ENCODE peak calls at places on chromosomes 16 and 17, in seven cellular contexts. One of them, this sample, is unnamed.

GRCh38 chr17:61757168-61757567 is 106.2 kb downstream of the BRIP1 start:
- DNase-seq in epithelial cell of esophagus: no peak
- DNase-seq in retinal pigment epithelial cell: no peak
- DNase-seq in stimulated activated CD4-positive, alpha-beta T cell treated with anti-CD3 and anti-CD28 coated beads, Interleukin-2, amount 100 ng/mL, for 48 hours: no peak
- DNase-seq in astrocyte: no peak
- DNase-seq in naive thymus-derived CD8-positive, alpha-beta T cell: no peak
- DNase-seq in ELR: no peak
- DNase-seq in this sample: no peak

GRCh38 chr17:63496663-63497400 is 20.0 kb downstream of the ACE start:
- DNase-seq in epithelial cell of esophagus: no peak
- DNase-seq in retinal pigment epithelial cell: no peak
- DNase-seq in stimulated activated CD4-positive, alpha-beta T cell treated with anti-CD3 and anti-CD28 coated beads, Interleukin-2, amount 100 ng/mL, for 48 hours: no peak
- DNase-seq in astrocyte: no peak
- DNase-seq in naive thymus-derived CD8-positive, alpha-beta T cell: no peak
- DNase-seq in ELR: no peak
- DNase-seq in this sample: no peak

GRCh38 chr17:28347261-28347891 is 10.0 kb downstream of the POLDIP2 start:
- DNase-seq in epithelial cell of esophagus: peak
- DNase-seq in retinal pigment epithelial cell: peak
- DNase-seq in stimulated activated CD4-positive, alpha-beta T cell treated with anti-CD3 and anti-CD28 coated beads, Interleukin-2, amount 100 ng/mL, for 48 hours: no peak
- DNase-seq in astrocyte: peak
- DNase-seq in naive thymus-derived CD8-positive, alpha-beta T cell: no peak
- DNase-seq in ELR: peak
- DNase-seq in this sample: peak

GRCh38 chr17:7238418-7239090 is 703 bp downstream of the PHF23 start:
- DNase-seq in epithelial cell of esophagus: peak
- DNase-seq in retinal pigment epithelial cell: no peak
- DNase-seq in stimulated activated CD4-positive, alpha-beta T cell treated with anti-CD3 and anti-CD28 coated beads, Interleukin-2, amount 100 ng/mL, for 48 hours: no peak
- DNase-seq in astrocyte: no peak
- DNase-seq in naive thymus-derived CD8-positive, alpha-beta T cell: no peak
- DNase-seq in ELR: peak
- DNase-seq in this sample: peak

GRCh38 chr17:65990593-65990992 is 201.3 kb downstream of the CEP112 start:
- DNase-seq in epithelial cell of esophagus: no peak
- DNase-seq in retinal pigment epithelial cell: no peak
- DNase-seq in stimulated activated CD4-positive, alpha-beta T cell treated with anti-CD3 and anti-CD28 coated beads, Interleukin-2, amount 100 ng/mL, for 48 hours: no peak
- DNase-seq in astrocyte: no peak
- DNase-seq in naive thymus-derived CD8-positive, alpha-beta T cell: no peak
- DNase-seq in ELR: no peak
- DNase-seq in this sample: no peak

GRCh38 chr16:86611517-86611840 is 33.1 kb downstream of the FOXL1 start:
- DNase-seq in epithelial cell of esophagus: no peak
- DNase-seq in retinal pigment epithelial cell: no peak
- DNase-seq in stimulated activated CD4-positive, alpha-beta T cell treated with anti-CD3 and anti-CD28 coated beads, Interleukin-2, amount 100 ng/mL, for 48 hours: no peak
- DNase-seq in astrocyte: no peak
- DNase-seq in naive thymus-derived CD8-positive, alpha-beta T cell: no peak
- DNase-seq in ELR: no peak
- DNase-seq in this sample: no peak

GRCh38 chr16:10581507-10581906 is 1.1 kb upstream of the EMP2 start:
- DNase-seq in epithelial cell of esophagus: no peak
- DNase-seq in retinal pigment epithelial cell: no peak
- DNase-seq in stimulated activated CD4-positive, alpha-beta T cell treated with anti-CD3 and anti-CD28 coated beads, Interleukin-2, amount 100 ng/mL, for 48 hours: no peak
- DNase-seq in astrocyte: no peak
- DNase-seq in naive thymus-derived CD8-positive, alpha-beta T cell: no peak
- DNase-seq in ELR: no peak
- DNase-seq in this sample: no peak

GRCh38 chr17:66383353-66383752 is 80.9 kb downstream of the PRKCA start:
- DNase-seq in epithelial cell of esophagus: no peak
- DNase-seq in retinal pigment epithelial cell: no peak
- DNase-seq in stimulated activated CD4-positive, alpha-beta T cell treated with anti-CD3 and anti-CD28 coated beads, Interleukin-2, amount 100 ng/mL, for 48 hours: no peak
- DNase-seq in astrocyte: peak
- DNase-seq in naive thymus-derived CD8-positive, alpha-beta T cell: no peak
- DNase-seq in ELR: peak
- DNase-seq in this sample: no peak

GRCh38 chr16:2151188-2152091 is 3.0 kb downstream of the RAB26 start:
- DNase-seq in epithelial cell of esophagus: peak
- DNase-seq in retinal pigment epithelial cell: no peak
- DNase-seq in stimulated activated CD4-positive, alpha-beta T cell treated with anti-CD3 and anti-CD28 coated beads, Interleukin-2, amount 100 ng/mL, for 48 hours: peak
- DNase-seq in astrocyte: no peak
- DNase-seq in naive thymus-derived CD8-positive, alpha-beta T cell: no peak
- DNase-seq in ELR: peak
- DNase-seq in this sample: no peak

GRCh38 chr16:3889059-3889458 is 8.5 kb upstream of the CREBBP start:
- DNase-seq in epithelial cell of esophagus: no peak
- DNase-seq in retinal pigment epithelial cell: no peak
- DNase-seq in stimulated activated CD4-positive, alpha-beta T cell treated with anti-CD3 and anti-CD28 coated beads, Interleukin-2, amount 100 ng/mL, for 48 hours: no peak
- DNase-seq in astrocyte: no peak
- DNase-seq in naive thymus-derived CD8-positive, alpha-beta T cell: no peak
- DNase-seq in ELR: no peak
- DNase-seq in this sample: no peak

GRCh38 chr16:83305092-83305491 is 502.7 kb upstream of the HSBP1 start:
- DNase-seq in epithelial cell of esophagus: peak
- DNase-seq in retinal pigment epithelial cell: no peak
- DNase-seq in stimulated activated CD4-positive, alpha-beta T cell treated with anti-CD3 and anti-CD28 coated beads, Interleukin-2, amount 100 ng/mL, for 48 hours: no peak
- DNase-seq in astrocyte: peak
- DNase-seq in naive thymus-derived CD8-positive, alpha-beta T cell: no peak
- DNase-seq in ELR: peak
- DNase-seq in this sample: peak

GRCh38 chr16:58843675-58844074 is 109.6 kb upstream of the GOT2 start:
- DNase-seq in epithelial cell of esophagus: peak
- DNase-seq in retinal pigment epithelial cell: no peak
- DNase-seq in stimulated activated CD4-positive, alpha-beta T cell treated with anti-CD3 and anti-CD28 coated beads, Interleukin-2, amount 100 ng/mL, for 48 hours: no peak
- DNase-seq in astrocyte: peak
- DNase-seq in naive thymus-derived CD8-positive, alpha-beta T cell: no peak
- DNase-seq in ELR: peak
- DNase-seq in this sample: peak

GRCh38 chr16:81201267-81201666 is 37.2 kb upstream of the BCO1 start:
- DNase-seq in epithelial cell of esophagus: no peak
- DNase-seq in retinal pigment epithelial cell: no peak
- DNase-seq in stimulated activated CD4-positive, alpha-beta T cell treated with anti-CD3 and anti-CD28 coated beads, Interleukin-2, amount 100 ng/mL, for 48 hours: no peak
- DNase-seq in astrocyte: no peak
- DNase-seq in naive thymus-derived CD8-positive, alpha-beta T cell: no peak
- DNase-seq in ELR: peak
- DNase-seq in this sample: no peak

GRCh38 chr17:17570207-17570797 is 21.2 kb downstream of the PEMT start:
- DNase-seq in epithelial cell of esophagus: no peak
- DNase-seq in retinal pigment epithelial cell: no peak
- DNase-seq in stimulated activated CD4-positive, alpha-beta T cell treated with anti-CD3 and anti-CD28 coated beads, Interleukin-2, amount 100 ng/mL, for 48 hours: no peak
- DNase-seq in astrocyte: no peak
- DNase-seq in naive thymus-derived CD8-positive, alpha-beta T cell: no peak
- DNase-seq in ELR: peak
- DNase-seq in this sample: peak

GRCh38 chr17:74842599-74843351 is 16.9 kb downstream of the GRIN2C start:
- DNase-seq in epithelial cell of esophagus: peak
- DNase-seq in retinal pigment epithelial cell: no peak
- DNase-seq in stimulated activated CD4-positive, alpha-beta T cell treated with anti-CD3 and anti-CD28 coated beads, Interleukin-2, amount 100 ng/mL, for 48 hours: no peak
- DNase-seq in astrocyte: peak
- DNase-seq in naive thymus-derived CD8-positive, alpha-beta T cell: no peak
- DNase-seq in ELR: peak
- DNase-seq in this sample: peak

GRCh38 chr16:67278773-67279295 is 498 bp upstream of the PLEKHG4 start:
- DNase-seq in epithelial cell of esophagus: no peak
- DNase-seq in retinal pigment epithelial cell: no peak
- DNase-seq in stimulated activated CD4-positive, alpha-beta T cell treated with anti-CD3 and anti-CD28 coated beads, Interleukin-2, amount 100 ng/mL, for 48 hours: peak
- DNase-seq in astrocyte: no peak
- DNase-seq in naive thymus-derived CD8-positive, alpha-beta T cell: peak
- DNase-seq in ELR: peak
- DNase-seq in this sample: peak

GRCh38 chr17:1617620-1618174 is 10.9 kb downstream of the SLC43A2 start:
- DNase-seq in epithelial cell of esophagus: peak
- DNase-seq in retinal pigment epithelial cell: peak
- DNase-seq in stimulated activated CD4-positive, alpha-beta T cell treated with anti-CD3 and anti-CD28 coated beads, Interleukin-2, amount 100 ng/mL, for 48 hours: no peak
- DNase-seq in astrocyte: peak
- DNase-seq in naive thymus-derived CD8-positive, alpha-beta T cell: no peak
- DNase-seq in ELR: peak
- DNase-seq in this sample: peak

GRCh38 chr17:79800325-79801155 is 3.7 kb upstream of the CBX8 start:
- DNase-seq in epithelial cell of esophagus: peak
- DNase-seq in retinal pigment epithelial cell: no peak
- DNase-seq in stimulated activated CD4-positive, alpha-beta T cell treated with anti-CD3 and anti-CD28 coated beads, Interleukin-2, amount 100 ng/mL, for 48 hours: no peak
- DNase-seq in astrocyte: peak
- DNase-seq in naive thymus-derived CD8-positive, alpha-beta T cell: no peak
- DNase-seq in ELR: peak
- DNase-seq in this sample: peak

GRCh38 chr17:59963738-59964454 is 644 bp downstream of the RNFT1 start:
- DNase-seq in epithelial cell of esophagus: peak
- DNase-seq in retinal pigment epithelial cell: peak
- DNase-seq in stimulated activated CD4-positive, alpha-beta T cell treated with anti-CD3 and anti-CD28 coated beads, Interleukin-2, amount 100 ng/mL, for 48 hours: peak
- DNase-seq in astrocyte: peak
- DNase-seq in naive thymus-derived CD8-positive, alpha-beta T cell: peak
- DNase-seq in ELR: peak
- DNase-seq in this sample: peak

GRCh38 chr17:80980397-80981061 is 11.1 kb upstream of the CHMP6 start:
- DNase-seq in epithelial cell of esophagus: peak
- DNase-seq in retinal pigment epithelial cell: no peak
- DNase-seq in stimulated activated CD4-positive, alpha-beta T cell treated with anti-CD3 and anti-CD28 coated beads, Interleukin-2, amount 100 ng/mL, for 48 hours: no peak
- DNase-seq in astrocyte: peak
- DNase-seq in naive thymus-derived CD8-positive, alpha-beta T cell: no peak
- DNase-seq in ELR: peak
- DNase-seq in this sample: no peak

GRCh38 chr17:43327834-43328420 is 70.9 kb upstream of the ARL4D start:
- DNase-seq in epithelial cell of esophagus: no peak
- DNase-seq in retinal pigment epithelial cell: no peak
- DNase-seq in stimulated activated CD4-positive, alpha-beta T cell treated with anti-CD3 and anti-CD28 coated beads, Interleukin-2, amount 100 ng/mL, for 48 hours: no peak
- DNase-seq in astrocyte: no peak
- DNase-seq in naive thymus-derived CD8-positive, alpha-beta T cell: no peak
- DNase-seq in ELR: peak
- DNase-seq in this sample: no peak

GRCh38 chr17:49358638-49359247 is 3.3 kb downstream of the ZNF652 start:
- DNase-seq in epithelial cell of esophagus: no peak
- DNase-seq in retinal pigment epithelial cell: no peak
- DNase-seq in stimulated activated CD4-positive, alpha-beta T cell treated with anti-CD3 and anti-CD28 coated beads, Interleukin-2, amount 100 ng/mL, for 48 hours: no peak
- DNase-seq in astrocyte: no peak
- DNase-seq in naive thymus-derived CD8-positive, alpha-beta T cell: no peak
- DNase-seq in ELR: no peak
- DNase-seq in this sample: no peak

GRCh38 chr16:14015948-14016347 is 55.2 kb upstream of the MRTFB start:
- DNase-seq in epithelial cell of esophagus: peak
- DNase-seq in retinal pigment epithelial cell: no peak
- DNase-seq in stimulated activated CD4-positive, alpha-beta T cell treated with anti-CD3 and anti-CD28 coated beads, Interleukin-2, amount 100 ng/mL, for 48 hours: no peak
- DNase-seq in astrocyte: peak
- DNase-seq in naive thymus-derived CD8-positive, alpha-beta T cell: no peak
- DNase-seq in ELR: peak
- DNase-seq in this sample: peak

GRCh38 chr16:19599968-19600716 is 44.6 kb downstream of the VPS35L start:
- DNase-seq in epithelial cell of esophagus: no peak
- DNase-seq in retinal pigment epithelial cell: no peak
- DNase-seq in stimulated activated CD4-positive, alpha-beta T cell treated with anti-CD3 and anti-CD28 coated beads, Interleukin-2, amount 100 ng/mL, for 48 hours: no peak
- DNase-seq in astrocyte: no peak
- DNase-seq in naive thymus-derived CD8-positive, alpha-beta T cell: no peak
- DNase-seq in ELR: peak
- DNase-seq in this sample: no peak

GRCh38 chr17:40345161-40346034 is 19.1 kb downstream of the GJD3 start:
- DNase-seq in epithelial cell of esophagus: peak
- DNase-seq in retinal pigment epithelial cell: no peak
- DNase-seq in stimulated activated CD4-positive, alpha-beta T cell treated with anti-CD3 and anti-CD28 coated beads, Interleukin-2, amount 100 ng/mL, for 48 hours: no peak
- DNase-seq in astrocyte: peak
- DNase-seq in naive thymus-derived CD8-positive, alpha-beta T cell: peak
- DNase-seq in ELR: peak
- DNase-seq in this sample: peak

GRCh38 chr16:57736419-57737281 is 1.1 kb downstream of the KATNB1 start:
- DNase-seq in epithelial cell of esophagus: peak
- DNase-seq in retinal pigment epithelial cell: peak
- DNase-seq in stimulated activated CD4-positive, alpha-beta T cell treated with anti-CD3 and anti-CD28 coated beads, Interleukin-2, amount 100 ng/mL, for 48 hours: no peak
- DNase-seq in astrocyte: peak
- DNase-seq in naive thymus-derived CD8-positive, alpha-beta T cell: peak
- DNase-seq in ELR: peak
- DNase-seq in this sample: peak

GRCh38 chr17:47839899-47840741 is 953 bp downstream of the SCRN2 start:
- DNase-seq in epithelial cell of esophagus: no peak
- DNase-seq in retinal pigment epithelial cell: no peak
- DNase-seq in stimulated activated CD4-positive, alpha-beta T cell treated with anti-CD3 and anti-CD28 coated beads, Interleukin-2, amount 100 ng/mL, for 48 hours: no peak
- DNase-seq in astrocyte: no peak
- DNase-seq in naive thymus-derived CD8-positive, alpha-beta T cell: no peak
- DNase-seq in ELR: no peak
- DNase-seq in this sample: no peak

This sample was measured in dermis blood vessel endothelial cell.